ENCODE peak calls at places on chromosomes 6 and 20, in five cellular contexts. T, E, R, H and W are unnamed samples.

GRCh38 chr6:107784669-107785068 is 39.4 kb downstream of the SCML4 start:
- DNase-seq in T (no peak), E (no peak), R (no peak), H (no peak), W (no peak)

GRCh38 chr6:30556964-30557682 is at the start of gene PRR3:
- DNase-seq in T (peak; percentile 87), E (peak; percentile 77), R (peak; percentile 89), H (peak; percentile 57), W (peak; percentile 90)

GRCh38 chr6:129606664-129607063 is 103.3 kb downstream of the ARHGAP18 start:
- DNase-seq in T (no peak), E (no peak), R (no peak), H (no peak), W (no peak)

GRCh38 chr20:57658447-57659130 is 38.4 kb upstream of the ZBP1 start:
- DNase-seq in T (peak; percentile 60), E (peak; percentile 20), R (no peak), H (no peak), W (peak; percentile 60)

GRCh38 chr6:101114703-101115102 is 233.6 kb upstream of the ASCC3 start:
- DNase-seq in T (no peak), E (peak; percentile 20), R (peak; percentile 55), H (no peak), W (no peak)

GRCh38 chr6:108699290-108700041 is 138.7 kb downstream of the FOXO3 start:
- DNase-seq in T (no peak), E (no peak), R (peak; percentile 50), H (no peak), W (no peak)

GRCh38 chr6:99092009-99092408 is 144.3 kb upstream of the FBXL4 start:
- DNase-seq in T (no peak), E (peak; percentile 17), R (no peak), H (no peak), W (no peak)

GRCh38 chr6:105545947-105546710 is 143.2 kb upstream of the PREP start:
- DNase-seq in T (no peak), E (no peak), R (peak; percentile 44), H (no peak), W (no peak)

GRCh38 chr6:79001415-79001814 is 76.6 kb downstream of the PHIP start:
- DNase-seq in T (no peak), E (no peak), R (no peak), H (no peak), W (no peak)

GRCh38 chr6:89217308-89217999 is at the start of gene GABRR1:
- DNase-seq in T (no peak), E (no peak), R (no peak), H (no peak), W (no peak)

GRCh38 chr6:37919417-37920157 is 100.1 kb downstream of the ZFAND3 start:
- DNase-seq in T (no peak), E (no peak), R (no peak), H (no peak), W (no peak)

GRCh38 chr6:148383658-148384417 is 41.2 kb downstream of the SASH1 start:
- DNase-seq in T (no peak), E (no peak), R (no peak), H (no peak), W (no peak)

GRCh38 chr20:22339091-22339881 is 245.1 kb downstream of the FOXA2 start:
- DNase-seq in T (no peak), E (peak; percentile 37), R (peak; percentile 87), H (no peak), W (no peak)

GRCh38 chr6:14601490-14601889 is 483.9 kb downstream of the CD83 start:
- DNase-seq in T (no peak), E (no peak), R (peak; percentile 35), H (no peak), W (no peak)

GRCh38 chr6:44564906-44565524 is 177.5 kb downstream of the CDC5L start:
- DNase-seq in T (peak; percentile 22), E (no peak), R (no peak), H (no peak), W (peak; percentile 56)

GRCh38 chr6:8029243-8029870 is 34.8 kb downstream of the BLOC1S5 start:
- DNase-seq in T (no peak), E (no peak), R (no peak), H (no peak), W (no peak)

GRCh38 chr20:20367681-20368413 is at the start of gene INSM1:
- DNase-seq in T (peak; percentile 75), E (no peak), R (no peak), H (no peak), W (no peak)

GRCh38 chr20:23937303-23938117 is 51.1 kb downstream of the GGTLC1 start:
- DNase-seq in T (no peak), E (peak; percentile 47), R (peak; percentile 84), H (no peak), W (no peak)

DNA sequence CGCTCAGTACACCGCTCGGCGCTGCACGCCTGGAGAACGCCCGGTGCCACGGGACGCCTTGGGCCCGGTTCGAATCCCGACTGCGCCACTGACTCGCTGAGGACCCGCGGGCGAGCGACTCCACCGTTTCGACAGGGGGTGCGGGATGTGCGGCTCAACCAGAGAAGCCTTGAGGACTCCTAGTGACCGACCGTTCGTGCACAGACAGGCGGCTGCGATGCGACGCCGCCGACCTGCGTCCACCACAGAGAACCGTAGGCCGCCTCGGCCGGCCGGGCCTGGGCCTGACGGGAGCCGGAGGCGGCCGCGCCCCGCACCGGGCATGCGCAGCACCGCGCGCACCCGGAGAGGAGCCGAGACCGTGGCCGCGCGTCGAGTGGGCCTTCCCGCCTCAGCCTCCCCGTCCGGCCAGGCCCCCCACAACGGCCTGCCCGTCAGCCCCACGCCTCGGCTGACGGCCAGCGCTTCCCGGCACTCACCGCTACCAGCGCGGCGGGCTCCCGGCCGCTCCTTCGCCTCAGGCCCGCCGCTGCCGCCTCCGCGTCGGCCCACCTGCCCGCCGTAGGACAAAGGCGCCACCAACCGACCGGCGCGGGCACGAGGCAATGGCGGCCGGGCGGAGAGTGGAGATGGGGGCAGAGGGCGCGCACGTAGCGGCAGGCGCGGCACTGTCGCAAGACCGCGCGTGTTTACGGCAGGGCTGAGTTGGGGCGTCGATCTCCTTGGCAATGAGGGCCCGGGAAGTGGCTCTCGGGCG is at the start of gene NCOA5:
- DNase-seq in T (peak; percentile 99), E (peak; percentile 95), R (peak; percentile 97), H (peak; percentile 75), W (peak; percentile 96)
- TF ChIP-seq CTCF in T (peak; percentile 59), E (peak; percentile 34), R (no peak), H (peak; percentile 12), W (no peak)

DNA sequence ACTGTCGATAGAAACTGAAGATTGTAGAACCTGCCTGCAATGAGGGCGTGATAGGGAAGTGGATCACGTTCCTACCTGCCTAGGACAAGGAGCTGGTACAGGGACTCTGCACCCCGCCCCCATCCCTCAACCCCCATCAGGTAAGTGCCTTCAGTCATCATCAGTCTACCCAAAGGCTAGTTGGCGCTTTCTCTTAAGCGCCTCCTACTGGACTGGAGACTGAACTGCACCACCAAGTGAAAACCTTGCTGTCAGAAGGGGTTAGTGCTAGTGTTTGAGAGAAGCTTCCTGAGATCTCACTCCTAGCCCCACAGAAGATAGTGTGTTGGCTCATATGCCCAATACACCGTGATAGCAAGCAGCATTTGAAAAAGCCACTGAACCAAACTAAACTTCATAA is 706.5 kb upstream of the MAN1A1 start:
- DNase-seq in T (no peak), E (peak; percentile 8), R (no peak), H (no peak), W (no peak)
- TF ChIP-seq CTCF in T (no peak), E (peak; percentile 27), R (no peak), H (no peak), W (peak; percentile 60)

DNA sequence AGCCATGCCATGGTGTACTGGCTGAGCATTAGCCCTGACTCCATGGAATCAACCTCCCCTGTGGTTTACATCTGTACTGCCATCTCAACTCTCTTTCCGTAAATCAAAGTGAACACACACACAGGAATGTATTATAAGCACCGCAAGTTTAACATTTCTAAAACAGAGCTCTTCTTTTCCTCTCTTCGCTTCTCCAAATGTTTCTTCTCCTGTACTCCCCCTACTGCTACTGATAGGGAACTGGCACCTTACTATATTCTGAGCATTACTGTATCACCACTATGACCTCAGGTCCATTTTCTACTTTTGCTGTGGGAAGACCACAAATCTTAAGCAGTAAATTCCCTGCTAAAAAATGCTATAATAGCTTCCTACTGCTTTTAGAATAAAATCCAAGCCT is 101.2 kb downstream of the NUS1 start:
- DNase-seq in T (no peak), E (no peak), R (no peak), H (no peak), W (no peak)
- TF ChIP-seq CTCF in T (no peak), E (no peak), R (peak; percentile 27), H (no peak), W (peak; percentile 56)

GRCh38 chr6:121354764-121355163 is 20.5 kb upstream of the TBC1D32 start:
- DNase-seq in T (no peak), E (no peak), R (no peak), H (no peak), W (no peak)

GRCh38 chr6:121351911-121352310 is 17.6 kb upstream of the TBC1D32 start:
- DNase-seq in T (no peak), E (no peak), R (no peak), H (no peak), W (no peak)

GRCh38 chr6:121356575-121356974 is 22.3 kb upstream of the TBC1D32 start:
- DNase-seq in T (no peak), E (no peak), R (no peak), H (no peak), W (no peak)
- TF ChIP-seq CTCF in T (no peak), E (no peak), R (no peak), H (no peak), W (peak; percentile 38)

DNA sequence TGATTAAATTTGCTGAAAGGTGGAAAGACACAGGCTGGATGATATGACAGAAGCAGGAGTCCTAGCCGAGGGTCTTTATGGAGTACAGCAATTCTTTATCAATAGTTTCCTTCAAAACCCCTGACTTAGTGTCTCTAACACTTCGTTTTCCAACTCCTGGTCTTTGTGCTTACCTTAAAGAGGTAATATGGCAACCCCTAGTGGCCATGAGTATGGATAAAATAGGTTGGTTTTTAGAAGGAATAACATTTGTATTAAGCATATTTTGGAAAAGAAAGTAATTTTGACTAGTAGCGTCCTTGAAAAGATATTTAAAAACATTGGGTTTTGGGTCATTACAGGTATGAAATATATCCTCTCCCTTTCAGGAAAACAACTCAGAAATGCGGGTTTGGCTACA is 51.9 kb downstream of the VGLL2 start:
- DNase-seq in T (no peak), E (no peak), R (peak; percentile 49), H (no peak), W (no peak)
- TF ChIP-seq CTCF in T (no peak), E (peak; percentile 25), R (peak; percentile 60), H (peak; percentile 35), W (peak; percentile 66)

GRCh38 chr6:63883597-63883996 is 248.0 kb downstream of the PHF3 start:
- DNase-seq in T (no peak), E (no peak), R (no peak), H (no peak), W (no peak)

GRCh38 chr6:63887011-63887751 is 251.6 kb downstream of the PHF3 start:
- DNase-seq in T (no peak), E (no peak), R (no peak), H (no peak), W (no peak)

GRCh38 chr6:63881791-63882190 is 246.2 kb downstream of the PHF3 start:
- DNase-seq in T (no peak), E (no peak), R (no peak), H (no peak), W (no peak)

DNA sequence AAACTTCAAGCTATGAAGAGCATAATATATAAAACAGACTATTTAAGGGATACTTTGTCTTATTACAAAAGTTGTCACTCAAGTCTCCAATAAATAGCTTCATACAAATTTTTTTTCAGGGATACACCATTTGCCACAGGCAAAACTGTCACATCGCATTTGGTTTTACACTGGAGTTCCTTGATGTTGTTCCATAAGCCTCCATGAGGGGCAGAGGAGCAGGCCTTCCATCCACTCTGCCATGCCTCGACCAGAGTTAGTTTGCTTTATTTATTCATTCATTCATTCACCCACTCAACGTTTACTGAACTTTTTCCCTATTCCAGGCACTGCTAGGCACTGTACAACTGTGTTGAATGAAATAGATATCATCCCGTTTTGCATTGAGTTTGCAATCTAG is 246.6 kb downstream of the PHF3 start:
- DNase-seq in T (no peak), E (no peak), R (no peak), H (no peak), W (no peak)
- TF ChIP-seq CTCF in T (no peak), E (no peak), R (peak; percentile 12), H (no peak), W (peak; percentile 62)